ENCODE peak calls at places on chromosomes 16 and 17, in seven cellular contexts. One of them, this sample, is unnamed.

GRCh38 chr17:64074704-64075484 is 54.5 kb upstream of the ICAM2 start:
- DNase-seq in activated T-cell treated with anti-CD3 and anti-CD28 coated beads, Interleukin-2, amount 50 U/mL, for 1 hour: no peak
- DNase-seq in stimulated activated CD4-positive, alpha-beta T cell treated with anti-CD3 and anti-CD28 coated beads, Interleukin-1b, Interleukin-23, amount 100 ng/mL, for 1 hour: no peak
- DNase-seq in activated CD4-positive, CD25-positive, alpha-beta regulatory T cell: no peak
- DNase-seq in stimulated activated naive CD8-positive, alpha-beta T cell treated with anti-CD3 and anti-CD28 coated beads, Interleukin-15, amount 100 ng/mL, for 72 hours: no peak
- DNase-seq in neuronal stem cell: no peak
- DNase-seq in stimulated activated naive B cell treated with anti-CD40 and anti-IgM and Interleukin-4, amounts not matched to agents 10 μg/mL and 1 μg/mL and 100 μg/mL, for 72 hours: no peak
- DNase-seq in this sample: no peak

GRCh38 chr17:3318336-3318735 is 20.2 kb upstream of the OR3A1 start:
- DNase-seq in activated T-cell treated with anti-CD3 and anti-CD28 coated beads, Interleukin-2, amount 50 U/mL, for 1 hour: no peak
- DNase-seq in stimulated activated CD4-positive, alpha-beta T cell treated with anti-CD3 and anti-CD28 coated beads, Interleukin-1b, Interleukin-23, amount 100 ng/mL, for 1 hour: no peak
- DNase-seq in activated CD4-positive, CD25-positive, alpha-beta regulatory T cell: no peak
- DNase-seq in stimulated activated naive CD8-positive, alpha-beta T cell treated with anti-CD3 and anti-CD28 coated beads, Interleukin-15, amount 100 ng/mL, for 72 hours: no peak
- DNase-seq in neuronal stem cell: no peak
- DNase-seq in stimulated activated naive B cell treated with anti-CD40 and anti-IgM and Interleukin-4, amounts not matched to agents 10 μg/mL and 1 μg/mL and 100 μg/mL, for 72 hours: no peak
- DNase-seq in this sample: no peak

GRCh38 chr17:78026381-78026780 is 67.9 kb downstream of the TNRC6C start:
- DNase-seq in activated T-cell treated with anti-CD3 and anti-CD28 coated beads, Interleukin-2, amount 50 U/mL, for 1 hour: no peak
- DNase-seq in stimulated activated CD4-positive, alpha-beta T cell treated with anti-CD3 and anti-CD28 coated beads, Interleukin-1b, Interleukin-23, amount 100 ng/mL, for 1 hour: no peak
- DNase-seq in activated CD4-positive, CD25-positive, alpha-beta regulatory T cell: no peak
- DNase-seq in stimulated activated naive CD8-positive, alpha-beta T cell treated with anti-CD3 and anti-CD28 coated beads, Interleukin-15, amount 100 ng/mL, for 72 hours: no peak
- DNase-seq in neuronal stem cell: no peak
- DNase-seq in stimulated activated naive B cell treated with anti-CD40 and anti-IgM and Interleukin-4, amounts not matched to agents 10 μg/mL and 1 μg/mL and 100 μg/mL, for 72 hours: no peak
- DNase-seq in this sample: peak; percentile 29

GRCh38 chr16:87420401-87421368 is 28.5 kb downstream of the MAP1LC3B start:
- DNase-seq in activated T-cell treated with anti-CD3 and anti-CD28 coated beads, Interleukin-2, amount 50 U/mL, for 1 hour: no peak
- DNase-seq in stimulated activated CD4-positive, alpha-beta T cell treated with anti-CD3 and anti-CD28 coated beads, Interleukin-1b, Interleukin-23, amount 100 ng/mL, for 1 hour: no peak
- DNase-seq in activated CD4-positive, CD25-positive, alpha-beta regulatory T cell: no peak
- DNase-seq in stimulated activated naive CD8-positive, alpha-beta T cell treated with anti-CD3 and anti-CD28 coated beads, Interleukin-15, amount 100 ng/mL, for 72 hours: no peak
- DNase-seq in neuronal stem cell: no peak
- DNase-seq in stimulated activated naive B cell treated with anti-CD40 and anti-IgM and Interleukin-4, amounts not matched to agents 10 μg/mL and 1 μg/mL and 100 μg/mL, for 72 hours: no peak
- DNase-seq in this sample: no peak

GRCh38 chr16:6193718-6194117 is 1096.1 kb upstream of the EEF2KMT start:
- DNase-seq in activated T-cell treated with anti-CD3 and anti-CD28 coated beads, Interleukin-2, amount 50 U/mL, for 1 hour: no peak
- DNase-seq in stimulated activated CD4-positive, alpha-beta T cell treated with anti-CD3 and anti-CD28 coated beads, Interleukin-1b, Interleukin-23, amount 100 ng/mL, for 1 hour: no peak
- DNase-seq in activated CD4-positive, CD25-positive, alpha-beta regulatory T cell: no peak
- DNase-seq in stimulated activated naive CD8-positive, alpha-beta T cell treated with anti-CD3 and anti-CD28 coated beads, Interleukin-15, amount 100 ng/mL, for 72 hours: no peak
- DNase-seq in neuronal stem cell: peak; percentile 72
- DNase-seq in stimulated activated naive B cell treated with anti-CD40 and anti-IgM and Interleukin-4, amounts not matched to agents 10 μg/mL and 1 μg/mL and 100 μg/mL, for 72 hours: no peak
- DNase-seq in this sample: no peak

GRCh38 chr17:16379654-16380053 is 1.2 kb upstream of the UBB start:
- DNase-seq in activated T-cell treated with anti-CD3 and anti-CD28 coated beads, Interleukin-2, amount 50 U/mL, for 1 hour: no peak
- DNase-seq in stimulated activated CD4-positive, alpha-beta T cell treated with anti-CD3 and anti-CD28 coated beads, Interleukin-1b, Interleukin-23, amount 100 ng/mL, for 1 hour: no peak
- DNase-seq in activated CD4-positive, CD25-positive, alpha-beta regulatory T cell: no peak
- DNase-seq in stimulated activated naive CD8-positive, alpha-beta T cell treated with anti-CD3 and anti-CD28 coated beads, Interleukin-15, amount 100 ng/mL, for 72 hours: no peak
- DNase-seq in neuronal stem cell: no peak
- DNase-seq in stimulated activated naive B cell treated with anti-CD40 and anti-IgM and Interleukin-4, amounts not matched to agents 10 μg/mL and 1 μg/mL and 100 μg/mL, for 72 hours: no peak
- DNase-seq in this sample: no peak

GRCh38 chr16:73199214-73199613 is 151.3 kb upstream of the ZFHX3 start:
- DNase-seq in activated T-cell treated with anti-CD3 and anti-CD28 coated beads, Interleukin-2, amount 50 U/mL, for 1 hour: no peak
- DNase-seq in stimulated activated CD4-positive, alpha-beta T cell treated with anti-CD3 and anti-CD28 coated beads, Interleukin-1b, Interleukin-23, amount 100 ng/mL, for 1 hour: no peak
- DNase-seq in activated CD4-positive, CD25-positive, alpha-beta regulatory T cell: no peak
- DNase-seq in stimulated activated naive CD8-positive, alpha-beta T cell treated with anti-CD3 and anti-CD28 coated beads, Interleukin-15, amount 100 ng/mL, for 72 hours: no peak
- DNase-seq in neuronal stem cell: no peak
- DNase-seq in stimulated activated naive B cell treated with anti-CD40 and anti-IgM and Interleukin-4, amounts not matched to agents 10 μg/mL and 1 μg/mL and 100 μg/mL, for 72 hours: no peak
- DNase-seq in this sample: no peak

GRCh38 chr17:74514632-74515035 is 16.6 kb downstream of the CD300LB start:
- DNase-seq in activated T-cell treated with anti-CD3 and anti-CD28 coated beads, Interleukin-2, amount 50 U/mL, for 1 hour: no peak
- DNase-seq in stimulated activated CD4-positive, alpha-beta T cell treated with anti-CD3 and anti-CD28 coated beads, Interleukin-1b, Interleukin-23, amount 100 ng/mL, for 1 hour: no peak
- DNase-seq in activated CD4-positive, CD25-positive, alpha-beta regulatory T cell: no peak
- DNase-seq in stimulated activated naive CD8-positive, alpha-beta T cell treated with anti-CD3 and anti-CD28 coated beads, Interleukin-15, amount 100 ng/mL, for 72 hours: no peak
- DNase-seq in neuronal stem cell: no peak
- DNase-seq in stimulated activated naive B cell treated with anti-CD40 and anti-IgM and Interleukin-4, amounts not matched to agents 10 μg/mL and 1 μg/mL and 100 μg/mL, for 72 hours: no peak
- DNase-seq in this sample: no peak

GRCh38 chr16:53022374-53022773 is 30.3 kb downstream of the CHD9NB start:
- DNase-seq in activated T-cell treated with anti-CD3 and anti-CD28 coated beads, Interleukin-2, amount 50 U/mL, for 1 hour: no peak
- DNase-seq in stimulated activated CD4-positive, alpha-beta T cell treated with anti-CD3 and anti-CD28 coated beads, Interleukin-1b, Interleukin-23, amount 100 ng/mL, for 1 hour: no peak
- DNase-seq in activated CD4-positive, CD25-positive, alpha-beta regulatory T cell: no peak
- DNase-seq in stimulated activated naive CD8-positive, alpha-beta T cell treated with anti-CD3 and anti-CD28 coated beads, Interleukin-15, amount 100 ng/mL, for 72 hours: peak; percentile 17
- DNase-seq in neuronal stem cell: peak; percentile 57
- DNase-seq in stimulated activated naive B cell treated with anti-CD40 and anti-IgM and Interleukin-4, amounts not matched to agents 10 μg/mL and 1 μg/mL and 100 μg/mL, for 72 hours: no peak
- DNase-seq in this sample: peak; percentile 72

GRCh38 chr17:66287911-66288310 is 14.5 kb upstream of the PRKCA start:
- DNase-seq in activated T-cell treated with anti-CD3 and anti-CD28 coated beads, Interleukin-2, amount 50 U/mL, for 1 hour: no peak
- DNase-seq in stimulated activated CD4-positive, alpha-beta T cell treated with anti-CD3 and anti-CD28 coated beads, Interleukin-1b, Interleukin-23, amount 100 ng/mL, for 1 hour: no peak
- DNase-seq in activated CD4-positive, CD25-positive, alpha-beta regulatory T cell: no peak
- DNase-seq in stimulated activated naive CD8-positive, alpha-beta T cell treated with anti-CD3 and anti-CD28 coated beads, Interleukin-15, amount 100 ng/mL, for 72 hours: no peak
- DNase-seq in neuronal stem cell: no peak
- DNase-seq in stimulated activated naive B cell treated with anti-CD40 and anti-IgM and Interleukin-4, amounts not matched to agents 10 μg/mL and 1 μg/mL and 100 μg/mL, for 72 hours: no peak
- DNase-seq in this sample: no peak

GRCh38 chr16:78729687-78730086 is 630.2 kb downstream of the WWOX start:
- DNase-seq in activated T-cell treated with anti-CD3 and anti-CD28 coated beads, Interleukin-2, amount 50 U/mL, for 1 hour: no peak
- DNase-seq in stimulated activated CD4-positive, alpha-beta T cell treated with anti-CD3 and anti-CD28 coated beads, Interleukin-1b, Interleukin-23, amount 100 ng/mL, for 1 hour: no peak
- DNase-seq in activated CD4-positive, CD25-positive, alpha-beta regulatory T cell: no peak
- DNase-seq in stimulated activated naive CD8-positive, alpha-beta T cell treated with anti-CD3 and anti-CD28 coated beads, Interleukin-15, amount 100 ng/mL, for 72 hours: no peak
- DNase-seq in neuronal stem cell: no peak
- DNase-seq in stimulated activated naive B cell treated with anti-CD40 and anti-IgM and Interleukin-4, amounts not matched to agents 10 μg/mL and 1 μg/mL and 100 μg/mL, for 72 hours: no peak
- DNase-seq in this sample: no peak

GRCh38 chr16:88633684-88634140 is 4.7 kb upstream of the IL17C start:
- DNase-seq in activated T-cell treated with anti-CD3 and anti-CD28 coated beads, Interleukin-2, amount 50 U/mL, for 1 hour: peak; percentile 68
- DNase-seq in stimulated activated CD4-positive, alpha-beta T cell treated with anti-CD3 and anti-CD28 coated beads, Interleukin-1b, Interleukin-23, amount 100 ng/mL, for 1 hour: no peak
- DNase-seq in activated CD4-positive, CD25-positive, alpha-beta regulatory T cell: no peak
- DNase-seq in stimulated activated naive CD8-positive, alpha-beta T cell treated with anti-CD3 and anti-CD28 coated beads, Interleukin-15, amount 100 ng/mL, for 72 hours: peak; percentile 66
- DNase-seq in neuronal stem cell: no peak
- DNase-seq in stimulated activated naive B cell treated with anti-CD40 and anti-IgM and Interleukin-4, amounts not matched to agents 10 μg/mL and 1 μg/mL and 100 μg/mL, for 72 hours: peak; percentile 86
- DNase-seq in this sample: peak; percentile 28